ENCODE peak calls at places on chromosomes 3 and 15, in four cellular contexts. J is HepG2, B is H1, Y is K562. L is an unnamed sample.

GRCh38 chr3:170506556-170506955 is 79.3 kb downstream of the SLC7A14 start:
- DNase-seq in J (peak), B (no peak), Y (no peak), L (no peak)

GRCh38 chr15:80861776-80862175 is 82.6 kb downstream of the CEMIP start:
- DNase-seq in J (no peak), B (no peak), Y (no peak), L (no peak)

GRCh38 chr3:20668411-20668810 is 482.4 kb upstream of the SGO1 start:
- DNase-seq in J (peak), B (peak), Y (no peak), L (no peak)

GRCh38 chr3:51778554-51778953 is 483 bp downstream of the IQCF6 start:
- DNase-seq in J (no peak), B (no peak), Y (no peak), L (no peak)

GRCh38 chr3:4494807-4495200 is 1.7 kb downstream of the ITPR1 start:
- DNase-seq in J (no peak), B (no peak), Y (no peak), L (no peak)

GRCh38 chr3:32297366-32297765 is 58.9 kb downstream of the CMTM8 start:
- DNase-seq in J (no peak), B (no peak), Y (no peak), L (no peak)

GRCh38 chr15:98715401-98715800 is 67.1 kb downstream of the IGF1R start:
- DNase-seq in J (no peak), B (no peak), Y (no peak), L (no peak)

GRCh38 chr3:157312366-157312745 is 124.3 kb upstream of the PTX3 start:
- DNase-seq in J (no peak), B (no peak), Y (no peak), L (no peak)

GRCh38 chr15:39597751-39598185 is 16.9 kb downstream of the THBS1 start:
- DNase-seq in J (no peak), B (no peak), Y (no peak), L (no peak)

GRCh38 chr15:89090791-89091666 is 2.8 kb downstream of the ABHD2 start:
- DNase-seq in J (no peak), B (no peak), Y (no peak), L (no peak)

GRCh38 chr3:41630017-41630416 is 331.9 kb downstream of the ULK4 start:
- DNase-seq in J (no peak), B (no peak), Y (no peak), L (no peak)

GRCh38 chr3:76523337-76523736 is 516.6 kb upstream of the ROBO2 start:
- DNase-seq in J (no peak), B (no peak), Y (no peak), L (no peak)

GRCh38 chr3:100517276-100517675 is 24.9 kb downstream of the TMEM45A start:
- DNase-seq in J (no peak), B (no peak), Y (no peak), L (no peak)

GRCh38 chr3:62319570-62320243 is 53.6 kb downstream of the FEZF2 start:
- DNase-seq in J (no peak), B (no peak), Y (no peak), L (no peak)

GRCh38 chr3:159884661-159885402 is 103.8 kb upstream of the IL12A start:
- DNase-seq in J (peak), B (no peak), Y (peak), L (no peak)

GRCh38 chr15:70853270-70853854 is 595 bp downstream of the LARP6 start:
- DNase-seq in J (no peak), B (peak), Y (no peak), L (no peak)

GRCh38 chr3:74442683-74443082 is 171.8 kb downstream of the CNTN3 start:
- DNase-seq in J (no peak), B (no peak), Y (no peak), L (no peak)

GRCh38 chr3:159366476-159366875 is 564.6 kb downstream of the MFSD1 start:
- DNase-seq in J (no peak), B (no peak), Y (no peak), L (no peak)

GRCh38 chr3:13419356-13420050 is 619 bp downstream of the NUP210 start:
- DNase-seq in J (no peak), B (no peak), Y (peak), L (no peak)

GRCh38 chr3:102158080-102158756 is 276.6 kb upstream of the ZPLD1 start:
- DNase-seq in J (no peak), B (no peak), Y (no peak), L (no peak)

GRCh38 chr3:107143206-107143605 is 234.0 kb upstream of the CCDC54 start:
- DNase-seq in J (no peak), B (no peak), Y (no peak), L (no peak)

GRCh38 chr3:115113367-115113766 is 33.7 kb downstream of the ZBTB20 start:
- DNase-seq in J (no peak), B (no peak), Y (no peak), L (no peak)

GRCh38 chr15:55279746-55280351 is 9.8 kb downstream of the RAB27A start:
- DNase-seq in J (peak), B (no peak), Y (peak), L (peak)

GRCh38 chr3:127441764-127442163 is 148.8 kb downstream of the TPRA1 start:
- DNase-seq in J (no peak), B (no peak), Y (no peak), L (no peak)

DNA sequence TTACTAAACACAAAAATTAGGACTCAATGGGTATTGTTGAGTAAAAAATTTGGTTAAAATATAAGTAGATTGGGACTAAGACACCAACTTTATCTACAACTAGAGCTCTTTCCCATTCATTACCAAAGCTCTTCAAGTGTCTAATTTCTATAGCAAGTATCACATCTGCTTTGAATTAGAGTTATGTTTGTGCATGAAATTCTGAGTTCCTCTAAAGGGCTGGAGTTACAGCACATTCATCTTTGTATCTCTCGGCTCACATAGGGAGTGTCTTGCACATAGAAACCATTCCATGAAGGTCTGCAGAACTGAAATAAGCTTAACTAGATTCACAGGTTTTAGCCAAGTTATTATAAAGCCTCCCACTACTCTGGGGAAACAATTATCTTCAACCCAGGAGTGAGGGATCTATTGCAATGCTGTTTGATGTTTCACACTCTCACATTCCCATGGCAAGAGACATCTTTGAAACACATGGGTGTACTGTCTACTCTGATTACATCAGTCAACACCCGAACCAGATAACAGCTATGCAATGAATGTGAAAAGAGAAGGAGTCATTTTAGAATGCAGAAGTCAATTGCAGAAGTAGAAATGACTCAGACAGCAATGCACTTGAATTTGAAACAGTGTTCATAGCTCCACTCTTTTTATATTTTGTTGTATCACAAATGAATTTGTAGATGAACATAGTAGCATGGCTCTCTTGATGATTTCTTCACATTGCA is 93.1 kb upstream of the KBTBD8 start:
- DNase-seq in J (peak), B (no peak), Y (no peak), L (no peak)
- TF ChIP-seq ZNF274 in J (no peak), B (no peak), Y (no peak), L (no peak)

GRCh38 chr3:59103552-59103951 is 53.7 kb upstream of the CFAP20DC start:
- DNase-seq in J (no peak), B (no peak), Y (no peak), L (no peak)

GRCh38 chr3:59106085-59106629 is 56.3 kb upstream of the CFAP20DC start:
- DNase-seq in J (peak), B (no peak), Y (no peak), L (no peak)

DNA sequence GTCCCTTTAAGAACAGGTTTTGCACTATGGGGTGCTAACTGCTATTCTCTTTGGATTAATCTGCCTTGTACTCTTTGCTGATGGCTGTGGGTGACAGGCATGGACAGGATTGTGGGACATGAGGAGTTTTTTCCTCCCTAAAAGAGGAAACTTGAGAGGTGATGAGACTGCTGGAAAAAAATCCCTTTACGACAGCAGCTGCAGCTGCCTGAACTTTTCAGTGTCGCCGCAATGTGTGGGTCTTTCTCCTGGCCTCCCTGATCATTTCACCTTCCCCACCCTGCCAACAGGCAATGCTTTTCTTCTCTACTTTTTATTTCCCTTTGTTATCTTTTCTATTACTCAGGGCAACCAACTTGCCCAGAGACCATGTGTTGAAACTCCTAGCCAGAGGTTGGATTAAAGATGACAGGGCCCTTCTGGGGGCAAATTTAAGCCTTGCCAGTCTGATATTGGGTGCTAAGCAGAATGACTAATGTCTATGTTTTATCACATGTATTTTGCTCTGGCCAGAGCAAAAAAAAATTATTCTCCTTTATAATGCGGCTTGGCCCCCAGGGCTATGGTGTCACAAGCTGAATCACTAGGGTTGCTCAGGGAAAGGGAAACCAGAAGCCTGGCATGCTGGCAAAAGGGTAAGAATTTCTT is 51.4 kb upstream of the CFAP20DC start:
- DNase-seq in J (no peak), B (no peak), Y (no peak), L (no peak)
- TF ChIP-seq FOSL1 in J (no peak), B (no peak), Y (no peak), L (no peak)

DNA sequence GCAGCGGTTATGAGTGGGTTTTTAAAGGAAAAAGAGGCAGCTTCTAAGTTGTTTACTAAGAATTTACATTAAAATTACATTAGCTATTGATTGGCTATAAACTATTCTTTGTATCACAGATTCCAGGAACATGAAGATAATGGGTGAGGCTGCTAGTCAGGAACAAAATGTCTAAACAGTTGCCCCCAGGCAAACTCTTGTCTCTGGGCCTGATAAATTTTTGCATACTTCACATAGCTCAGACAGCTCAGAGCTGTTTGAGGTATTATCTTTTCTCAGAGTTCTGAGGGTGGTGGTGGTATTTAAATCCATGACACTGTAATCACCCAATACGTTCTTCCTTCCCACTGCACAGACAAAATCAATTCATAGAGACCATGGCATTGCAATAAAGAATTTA is 2.1 kb upstream of the HACD2 start:
- DNase-seq in J (no peak), B (no peak), Y (no peak), L (no peak)
- TF ChIP-seq ZNF274 in J (no peak), B (no peak), Y (no peak), L (no peak)

DNA sequence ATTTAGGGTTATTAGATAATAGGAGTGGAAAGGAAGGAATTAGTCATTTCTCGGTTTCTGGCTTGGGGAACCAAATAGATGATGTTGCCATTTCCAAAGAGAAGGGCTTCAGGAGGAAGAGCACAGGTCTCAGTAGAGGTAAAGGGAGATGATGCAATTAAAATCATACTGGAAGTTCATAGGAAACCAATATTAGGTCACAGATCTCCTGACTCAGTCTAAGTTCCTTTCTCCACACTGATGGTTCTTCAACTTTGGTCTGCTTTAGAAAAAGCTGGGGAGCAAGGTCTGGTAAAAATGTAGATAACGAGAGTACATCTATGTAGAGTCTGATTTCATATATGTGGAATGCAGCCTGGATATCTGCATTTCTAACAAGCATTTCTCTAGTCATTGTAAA is 130.9 kb downstream of the POLQ start:
- DNase-seq in J (no peak), B (no peak), Y (no peak), L (no peak)
- TF ChIP-seq FOSL1 in J (no peak), B (no peak), Y (no peak), L (no peak)

GRCh38 chr3:195735036-195735695 is 14.4 kb downstream of the MUC20 start:
- DNase-seq in J (no peak), B (no peak), Y (no peak), L (no peak)

GRCh38 chr3:195729476-195729875 is 8.7 kb downstream of the MUC20 start:
- DNase-seq in J (no peak), B (no peak), Y (no peak), L (no peak)

GRCh38 chr3:195732951-195733350 is 12.2 kb downstream of the MUC20 start:
- DNase-seq in J (no peak), B (no peak), Y (no peak), L (no peak)

GRCh38 chr3:195727596-195728195 is 6.9 kb downstream of the MUC20 start:
- DNase-seq in J (no peak), B (no peak), Y (no peak), L (no peak)

DNA sequence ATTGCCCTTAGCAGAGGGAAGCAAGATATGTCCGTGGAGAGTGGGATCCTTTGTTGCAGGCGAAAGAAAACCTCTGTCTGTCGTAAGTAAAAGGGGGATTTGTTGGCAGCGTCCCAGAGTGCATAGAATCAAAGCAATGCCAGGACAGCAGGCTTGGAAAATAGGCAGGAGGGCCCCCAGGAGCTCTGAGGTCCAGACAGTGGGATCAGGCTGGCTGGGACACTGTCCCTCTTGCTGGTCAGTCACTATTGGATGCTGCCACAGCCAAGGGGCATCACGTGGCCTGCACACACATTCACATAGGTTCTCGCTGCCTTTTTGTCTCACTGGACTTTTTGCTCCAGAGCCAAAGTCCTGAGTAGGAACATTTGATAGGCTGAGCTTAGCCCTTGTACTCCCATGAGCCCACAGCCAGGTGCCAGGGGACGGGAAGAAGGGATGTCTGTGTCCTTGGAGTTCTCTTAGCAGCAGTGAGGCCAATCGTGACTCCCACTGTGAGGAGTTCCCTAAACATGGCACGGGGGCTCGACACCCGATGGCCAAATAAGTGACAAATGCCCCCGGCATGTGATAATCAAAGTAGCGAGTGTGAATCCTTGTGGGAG is 10.7 kb downstream of the MUC20 start:
- DNase-seq in J (no peak), B (no peak), Y (no peak), L (no peak)
- TF ChIP-seq ZNF274 in J (no peak), B (no peak), Y (no peak), L (no peak)

L was measured in HCT116.